ENCODE peak calls at places on chromosome 2, in four cellular contexts. J, F, B and V are unnamed samples.

GRCh38 chr2:201234167-201235139 is 25.9 kb upstream of the CASP8 start:
- DNase-seq in J (peak), F (no peak), B (no peak), V (no peak)

GRCh38 chr2:198641161-198641560 is 816.6 kb downstream of the SATB2 start:
- DNase-seq in J (no peak), F (no peak), B (no peak), V (no peak)

GRCh38 chr2:107635883-107636282 is 190.8 kb upstream of the RGPD4 start:
- DNase-seq in F (no peak), B (no peak), J (peak), V (peak)

GRCh38 chr2:141611143-141611571 is 519.7 kb downstream of the LRP1B start:
- DNase-seq in J (peak), F (peak), B (no peak), V (no peak)

GRCh38 chr2:231554748-231555545 is 24.7 kb upstream of the NMUR1 start:
- DNase-seq in F (no peak), J (no peak), B (no peak), V (no peak)

GRCh38 chr2:32711908-32712307 is 84.1 kb downstream of the TTC27 start:
- DNase-seq in F (no peak), B (no peak), J (no peak), V (no peak)

GRCh38 chr2:43169091-43169936 is 57.1 kb downstream of the ZFP36L2 start:
- DNase-seq in F (no peak), J (no peak), B (no peak), V (peak)

GRCh38 chr2:27833931-27834330 is 56.3 kb downstream of the RBKS start:
- DNase-seq in J (peak), F (no peak), B (no peak), V (no peak)

GRCh38 chr2:136117391-136117841 is 533 bp downstream of the CXCR4 start:
- DNase-seq in J (peak), F (peak), B (peak), V (no peak)

GRCh38 chr2:25365241-25365640 is 23.5 kb upstream of the DNMT3A start:
- DNase-seq in F (no peak), B (no peak), J (no peak), V (no peak)

GRCh38 chr2:239249781-239250180 is 151.0 kb downstream of the HDAC4 start:
- DNase-seq in F (no peak), B (no peak), J (peak), V (no peak)

GRCh38 chr2:64114063-64114911 is 29.9 kb downstream of the PELI1 start:
- DNase-seq in B (peak), J (peak), F (no peak), V (no peak)

GRCh38 chr2:215886026-215886425 is 127.3 kb downstream of the MREG start:
- DNase-seq in F (no peak), J (no peak), B (no peak), V (no peak)

GRCh38 chr2:113962692-113963480 is 73.0 kb downstream of the ACTR3 start:
- DNase-seq in J (peak), F (no peak), B (no peak), V (no peak)

GRCh38 chr2:213036836-213037235 is 114.6 kb downstream of the IKZF2 start:
- DNase-seq in J (peak), F (no peak), B (no peak), V (no peak)

GRCh38 chr2:27086722-27087446 is at the start of gene KHK:
- DNase-seq in J (peak), F (peak), B (no peak), V (no peak)

GRCh38 chr2:9739508-9739907 is 103.8 kb upstream of the TAF1B start:
- DNase-seq in B (peak), J (no peak), F (no peak), V (no peak)

GRCh38 chr2:60481257-60481656 is 72.2 kb downstream of the BCL11A start:
- DNase-seq in F (no peak), J (no peak), B (no peak), V (no peak)

GRCh38 chr2:61889212-61889956 is 928 bp upstream of the CCT4 start:
- DNase-seq in J (no peak), F (peak), B (no peak), V (no peak)

GRCh38 chr2:238689871-238690672 is 157.8 kb upstream of the TWIST2 start:
- DNase-seq in J (no peak), B (no peak), F (no peak), V (no peak)

GRCh38 chr2:1910562-1911256 is 166.4 kb upstream of the PXDN start:
- DNase-seq in J (peak), F (no peak), B (no peak), V (no peak)

GRCh38 chr2:172643142-172643541 is 87.3 kb downstream of the PDK1 start:
- DNase-seq in B (no peak), F (no peak), J (peak), V (peak)

GRCh38 chr2:160278889-160279196 is 78.8 kb upstream of the ITGB6 start:
- DNase-seq in J (peak), F (peak), B (no peak), V (no peak)

GRCh38 chr2:120548627-120549026 is 187.0 kb upstream of the GLI2 start:
- DNase-seq in J (no peak), B (no peak), F (no peak), V (no peak)

GRCh38 chr2:107334311-107334710 is 448.3 kb upstream of the ST6GAL2 start:
- DNase-seq in B (no peak), J (peak), F (no peak), V (no peak)

GRCh38 chr2:101692037-101692436 is 5.5 kb upstream of the MAP4K4 start:
- DNase-seq in B (no peak), F (no peak), J (no peak), V (no peak)

GRCh38 chr2:178152033-178152432 is 39.8 kb downstream of the RBM45 start:
- DNase-seq in J (no peak), F (no peak), B (no peak), V (no peak)

GRCh38 chr2:46858697-46859080 is 56.9 kb downstream of the MCFD2 start:
- DNase-seq in J (peak), F (no peak), B (no peak), V (no peak)

GRCh38 chr2:111534816-111535803 is 348.9 kb downstream of the ANAPC1 start:
- DNase-seq in B (peak), J (peak), F (peak), V (no peak)

GRCh38 chr2:95348609-95349567 is 51.7 kb downstream of the KCNIP3 start:
- DNase-seq in F (no peak), B (no peak), J (peak), V (no peak)

GRCh38 chr2:238557855-238558435 is 131.2 kb downstream of the ASB1 start:
- DNase-seq in J (no peak), B (no peak), F (no peak), V (no peak)

GRCh38 chr2:239375278-239376061 is 25.4 kb downstream of the HDAC4 start:
- DNase-seq in J (no peak), F (peak), B (no peak), V (no peak)

GRCh38 chr2:134934641-134935040 is 16.0 kb downstream of the CCNT2 start:
- DNase-seq in B (no peak), J (peak), F (no peak), V (no peak)

GRCh38 chr2:18299423-18300212 is 260.8 kb downstream of the RDH14 start:
- DNase-seq in F (no peak), B (no peak), J (peak), V (peak)

GRCh38 chr2:16184945-16185660 is 244.8 kb downstream of the MYCN start:
- DNase-seq in F (peak), J (no peak), B (no peak), V (no peak)

GRCh38 chr2:219664041-219664440 is 36.6 kb downstream of the SLC4A3 start:
- DNase-seq in F (no peak), B (no peak), J (no peak), V (no peak)

GRCh38 chr2:65281626-65282351 is 54.2 kb downstream of the ACTR2 start:
- DNase-seq in B (no peak), J (peak), F (peak), V (no peak)

GRCh38 chr2:1990151-1990589 is 245.9 kb upstream of the PXDN start:
- DNase-seq in B (no peak), J (no peak), F (no peak), V (no peak)

GRCh38 chr2:239319261-239319661 is 81.6 kb downstream of the HDAC4 start:
- DNase-seq in F (no peak), J (no peak), B (peak), V (no peak)

GRCh38 chr2:73921581-73921980 is 5.1 kb upstream of the DGUOK start:
- DNase-seq in B (no peak), J (no peak), F (no peak), V (no peak)

GRCh38 chr2:73922681-73923080 is 4.0 kb upstream of the DGUOK start:
- DNase-seq in J (no peak), F (no peak), B (no peak), V (no peak)

GRCh38 chr2:73918856-73919255 is 7.8 kb upstream of the DGUOK start:
- DNase-seq in B (no peak), J (no peak), F (no peak), V (no peak)

GRCh38 chr2:73919596-73920228 is 7.0 kb upstream of the DGUOK start:
- DNase-seq in B (no peak), J (no peak), F (no peak), V (no peak)

GRCh38 chr2:73920577-73921545 is 5.8 kb upstream of the DGUOK start:
- DNase-seq in F (peak), B (no peak), J (no peak), V (no peak)
- TF ChIP-seq CTCF in F (peak), B (peak), J (peak), V (peak)

GRCh38 chr2:217988014-217988839 is 14.6 kb downstream of the TNS1 start:
- DNase-seq in F (peak), B (peak), J (peak), V (no peak)

GRCh38 chr2:217989221-217989948 is 13.4 kb downstream of the TNS1 start:
- DNase-seq in B (no peak), F (no peak), J (no peak), V (no peak)

GRCh38 chr2:217987391-217987790 is 15.4 kb downstream of the TNS1 start:
- DNase-seq in J (no peak), B (no peak), F (no peak), V (no peak)

GRCh38 chr2:217990389-217990788 is 12.4 kb downstream of the TNS1 start:
- DNase-seq in B (no peak), F (no peak), J (no peak), V (no peak)

GRCh38 chr2:217988840-217989204 is 14.0 kb downstream of the TNS1 start:
- DNase-seq in B (no peak), F (no peak), J (peak), V (no peak)
- H3K9ac ChIP-seq in B (no peak), F (no peak), J (no peak), V (no peak)

DNA sequence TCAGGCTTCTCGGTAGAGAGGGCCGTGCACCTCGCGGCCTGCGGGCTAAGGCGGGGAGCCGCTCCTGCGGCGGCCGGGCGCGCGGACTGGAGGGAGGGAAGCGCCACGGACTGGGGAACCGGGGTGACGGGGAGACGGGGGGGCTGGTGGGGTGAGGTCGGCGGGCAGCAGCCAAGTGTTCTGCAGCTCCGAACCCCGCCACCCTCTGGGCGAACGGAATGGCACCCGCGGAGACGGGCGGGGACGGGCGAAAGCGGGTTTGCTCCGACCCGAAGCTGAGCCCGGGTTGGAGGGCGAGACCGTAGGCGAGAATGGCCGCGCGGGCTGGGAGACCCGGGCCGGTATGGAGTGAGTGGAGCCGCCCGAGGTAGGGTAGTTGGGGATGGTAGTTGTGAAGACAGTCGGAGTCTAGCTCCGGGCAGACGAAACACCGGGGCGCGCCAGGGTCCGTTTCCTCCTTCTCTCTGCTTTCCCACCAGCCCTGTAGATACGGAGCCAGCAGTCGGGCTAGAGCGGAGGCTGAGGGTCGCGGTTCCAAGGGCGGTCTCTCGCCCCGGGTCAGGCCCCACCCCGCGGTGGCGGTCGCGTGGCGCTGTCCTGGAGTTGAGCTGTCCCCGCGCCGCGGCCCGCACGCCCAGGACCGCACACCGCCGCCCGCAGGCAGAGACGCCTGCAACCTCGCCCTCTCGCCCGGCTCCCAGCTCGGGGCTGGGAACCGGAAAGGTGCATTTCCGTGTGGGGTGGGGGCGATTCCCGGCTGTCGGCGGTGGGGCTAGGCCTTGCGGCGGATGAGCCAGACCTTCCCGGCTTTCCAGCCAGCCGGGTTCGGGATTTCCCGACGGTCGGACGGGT is 160.3 kb upstream of the SIX2 start:
- DNase-seq in J (no peak), B (peak), F (peak), V (no peak)
- TF ChIP-seq CTCF in J (no peak), B (no peak), F (peak), V (no peak)

GRCh38 chr2:96890252-96890651 is 20.4 kb upstream of the SEMA4C start:
- DNase-seq in B (no peak), F (peak), J (no peak), V (no peak)
- H3K9ac ChIP-seq in B (no peak), F (no peak), J (no peak), V (no peak)

GRCh38 chr2:86102157-86102556 is 3.5 kb downstream of the POLR1A start:
- DNase-seq in J (no peak), B (no peak), F (no peak), V (no peak)

GRCh38 chr2:86107031-86107430 is 996 bp downstream of the PTCD3 start:
- DNase-seq in B (peak), F (no peak), J (no peak), V (no peak)

GRCh38 chr2:86105969-86106945 is at the start of gene PTCD3:
- DNase-seq in B (peak), F (peak), J (peak), V (peak)

DNA sequence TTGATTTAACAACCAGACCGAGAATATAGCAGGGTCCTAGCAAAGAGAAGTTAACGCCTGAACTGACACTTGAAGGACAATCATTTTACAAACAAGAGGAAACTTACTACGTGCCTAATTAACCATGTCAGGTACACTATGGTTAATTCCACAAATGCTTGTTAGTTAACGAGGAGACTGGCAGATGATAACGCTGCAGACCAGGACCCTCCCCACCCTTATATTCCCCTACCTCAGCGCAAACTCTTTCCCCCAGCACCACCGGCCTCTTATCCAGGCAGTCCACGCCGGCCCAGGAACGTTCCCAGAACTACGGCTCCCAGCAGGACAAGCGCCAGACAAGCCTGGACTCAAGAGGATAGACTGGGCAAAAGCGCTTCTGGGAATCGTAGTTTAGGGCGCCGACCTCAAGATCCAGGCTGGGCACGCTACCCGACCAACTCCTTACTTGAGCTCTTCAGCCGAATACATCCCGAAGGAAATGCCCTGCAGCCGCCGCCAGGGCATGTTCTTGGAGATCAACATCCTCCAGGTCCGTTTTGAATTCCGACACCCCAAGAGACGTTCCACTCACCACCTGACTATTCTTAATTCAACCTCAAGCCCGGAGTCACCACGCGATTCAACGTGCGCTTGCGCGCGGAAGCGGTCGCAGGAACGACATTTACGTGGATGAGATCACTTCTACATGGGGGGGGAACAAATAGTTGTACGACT is at the start of gene POLR1A:
- DNase-seq in B (peak), J (peak), F (peak), V (peak)
- TF ChIP-seq CTCF in B (no peak), J (no peak), F (peak), V (peak)

GRCh38 chr2:8636041-8636491 is 45.8 kb upstream of the ID2 start:
- DNase-seq in B (no peak), F (peak), J (peak), V (no peak)

GRCh38 chr2:8636691-8637636 is 44.9 kb upstream of the ID2 start:
- DNase-seq in B (no peak), J (peak), F (peak), V (no peak)

GRCh38 chr2:8639122-8639635 is 42.7 kb upstream of the ID2 start:
- DNase-seq in B (no peak), J (no peak), F (no peak), V (no peak)

GRCh38 chr2:8640498-8640897 is 41.4 kb upstream of the ID2 start:
- DNase-seq in B (no peak), J (no peak), F (no peak), V (no peak)

DNA sequence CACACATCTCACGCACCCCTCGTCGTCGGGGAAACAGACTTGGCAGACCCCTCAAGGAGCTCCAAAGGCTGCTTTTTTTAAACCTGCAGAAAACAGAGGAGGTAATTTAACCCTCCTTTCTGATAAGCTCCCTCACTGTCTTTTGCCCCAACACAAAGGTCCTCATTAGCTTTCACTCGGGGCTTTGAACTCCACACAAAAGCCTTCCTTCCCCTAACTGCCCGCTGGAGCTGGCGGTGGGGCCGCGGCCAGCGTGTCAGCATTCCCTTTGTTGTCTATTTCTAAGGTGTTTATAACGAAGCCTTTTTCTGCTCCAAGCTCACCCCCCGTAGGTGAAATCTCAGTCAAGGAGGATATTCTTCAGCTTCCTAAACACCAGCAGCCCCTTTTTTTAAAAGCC is 43.5 kb upstream of the ID2 start:
- DNase-seq in J (no peak), F (peak), B (no peak), V (no peak)
- H3K9ac ChIP-seq in J (no peak), F (no peak), B (no peak), V (no peak)

GRCh38 chr2:190325588-190325987 is 6.0 kb upstream of the HIBCH start:
- DNase-seq in B (no peak), F (no peak), J (no peak), V (no peak)

GRCh38 chr2:190327995-190328394 is 8.4 kb upstream of the HIBCH start:
- DNase-seq in B (no peak), F (no peak), J (no peak), V (no peak)

GRCh38 chr2:190333395-190333794 is 10.0 kb upstream of the INPP1 start:
- DNase-seq in B (no peak), F (no peak), J (no peak), V (no peak)

GRCh38 chr2:190333928-190334327 is 9.5 kb upstream of the INPP1 start:
- DNase-seq in F (no peak), J (no peak), B (no peak), V (no peak)

DNA sequence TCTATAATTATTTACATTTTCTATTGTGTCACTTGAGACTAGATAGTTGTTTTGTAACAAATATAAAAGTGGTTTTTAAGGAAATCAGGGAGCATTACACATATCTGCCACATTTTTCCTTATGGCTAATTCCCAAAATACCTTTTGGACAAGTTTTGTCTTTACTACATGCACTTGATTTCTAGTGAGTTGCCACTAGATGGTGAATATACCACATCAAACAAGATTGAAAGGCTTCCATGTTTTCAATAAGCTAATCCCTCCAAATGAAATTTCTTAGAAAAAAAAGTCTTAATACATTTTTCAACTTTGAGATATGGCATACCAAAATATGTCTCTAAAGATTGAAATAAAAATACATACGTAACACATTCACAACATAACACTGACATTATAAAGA is 9.1 kb upstream of the HIBCH start:
- DNase-seq in J (no peak), F (no peak), B (no peak), V (no peak)
- TF ChIP-seq CTCF in J (peak), F (no peak), B (no peak), V (no peak)